ENCODE peak calls at places on chromosomes 6 and 20, in seven cellular contexts. K, U, H, E, F, W and P are unnamed samples.

GRCh38 chr6:105831321-105831720 is 254.8 kb upstream of the PRDM1 start:
- DNase-seq in K (no peak), U (peak; percentile 37), H (no peak), E (no peak), F (no peak), W (no peak), P (no peak)

GRCh38 chr6:217048-217659 is 75.1 kb upstream of the DUSP22 start:
- DNase-seq in K (no peak), U (no peak), H (no peak), E (peak; percentile 36), F (peak; percentile 87), W (no peak), P (peak; percentile 72)

GRCh38 chr6:39818695-39819094 is 26.5 kb downstream of the DAAM2 start:
- DNase-seq in K (peak; percentile 24), U (peak; percentile 71), H (peak; percentile 21), E (no peak), F (no peak), W (no peak), P (no peak)

GRCh38 chr6:109623288-109623687 is 67.7 kb downstream of the AK9 start:
- DNase-seq in K (no peak), U (no peak), H (no peak), E (no peak), F (no peak), W (no peak), P (no peak)

GRCh38 chr6:39051399-39052122 is 3.0 kb downstream of the GLP1R start:
- DNase-seq in K (no peak), U (no peak), H (no peak), E (no peak), F (no peak), W (no peak), P (no peak)

GRCh38 chr20:34129518-34130162 is 17.6 kb upstream of the EIF2S2 start:
- DNase-seq in K (peak; percentile 73), U (peak; percentile 78), H (peak; percentile 59), E (no peak), F (peak; percentile 65), W (peak; percentile 75), P (peak; percentile 84)

GRCh38 chr6:158707826-158708225 is 58.0 kb downstream of the SYTL3 start:
- DNase-seq in K (no peak), U (no peak), H (no peak), E (no peak), F (no peak), W (no peak), P (peak; percentile 37)

GRCh38 chr6:100761841-100762240 is 119.3 kb downstream of the ASCC3 start:
- DNase-seq in K (peak; percentile 46), U (no peak), H (no peak), E (no peak), F (no peak), W (no peak), P (no peak)

GRCh38 chr6:77456531-77457248 is 6.6 kb downstream of the HTR1B start:
- DNase-seq in K (peak; percentile 100), U (peak; percentile 98), H (peak; percentile 76), E (no peak), F (peak; percentile 40), W (no peak), P (peak; percentile 91)

GRCh38 chr6:7315684-7316366 is 2.8 kb upstream of the SSR1 start:
- DNase-seq in K (no peak), U (no peak), H (no peak), E (no peak), F (no peak), W (no peak), P (no peak)

GRCh38 chr6:53201270-53201669 is 52.6 kb upstream of the GCM1 start:
- DNase-seq in K (no peak), U (no peak), H (no peak), E (no peak), F (no peak), W (no peak), P (no peak)

GRCh38 chr6:3193102-3193837 is 34.2 kb downstream of the TUBB2B start:
- DNase-seq in K (no peak), U (no peak), H (no peak), E (no peak), F (peak; percentile 43), W (no peak), P (peak; percentile 51)

GRCh38 chr6:158008894-158009891 is 27.5 kb downstream of the SYNJ2 start:
- DNase-seq in K (peak; percentile 75), U (peak; percentile 89), H (no peak), E (no peak), F (no peak), W (no peak), P (no peak)

GRCh38 chr20:15882553-15882952 is 690.7 kb downstream of the KIF16B start:
- DNase-seq in K (no peak), U (no peak), H (no peak), E (no peak), F (no peak), W (no peak), P (no peak)

GRCh38 chr6:156890627-156891300 is 113.6 kb downstream of the ARID1B start:
- DNase-seq in K (peak; percentile 13), U (peak; percentile 46), H (no peak), E (no peak), F (no peak), W (no peak), P (no peak)

GRCh38 chr6:161496941-161497340 is 223.1 kb upstream of the AGPAT4 start:
- DNase-seq in K (no peak), U (no peak), H (no peak), E (no peak), F (peak; percentile 50), W (no peak), P (peak; percentile 35)

GRCh38 chr6:373031-373430 is 18.5 kb upstream of the IRF4 start:
- DNase-seq in K (no peak), U (no peak), H (no peak), E (no peak), F (no peak), W (no peak), P (no peak)

GRCh38 chr20:20367681-20368413 is at the start of gene INSM1:
- DNase-seq in K (no peak), U (no peak), H (no peak), E (no peak), F (peak; percentile 80), W (peak; percentile 73), P (peak; percentile 40)

GRCh38 chr6:636488-636887 is 20.4 kb downstream of the HUS1B start:
- DNase-seq in K (peak; percentile 39), U (no peak), H (no peak), E (no peak), F (no peak), W (no peak), P (no peak)

GRCh38 chr6:150334790-150335783 is 33.7 kb upstream of the IYD start:
- DNase-seq in K (peak; percentile 82), U (peak; percentile 67), H (peak; percentile 38), E (no peak), F (peak; percentile 46), W (peak; percentile 56), P (peak; percentile 65)

GRCh38 chr6:147166360-147166944 is 37.8 kb upstream of the STXBP5 start:
- DNase-seq in K (peak; percentile 18), U (peak; percentile 30), H (no peak), E (no peak), F (no peak), W (no peak), P (peak; percentile 85)

GRCh38 chr6:105522626-105523322 is 119.9 kb upstream of the PREP start:
- DNase-seq in K (peak; percentile 58), U (peak; percentile 35), H (no peak), E (no peak), F (no peak), W (no peak), P (peak; percentile 15)

DNA sequence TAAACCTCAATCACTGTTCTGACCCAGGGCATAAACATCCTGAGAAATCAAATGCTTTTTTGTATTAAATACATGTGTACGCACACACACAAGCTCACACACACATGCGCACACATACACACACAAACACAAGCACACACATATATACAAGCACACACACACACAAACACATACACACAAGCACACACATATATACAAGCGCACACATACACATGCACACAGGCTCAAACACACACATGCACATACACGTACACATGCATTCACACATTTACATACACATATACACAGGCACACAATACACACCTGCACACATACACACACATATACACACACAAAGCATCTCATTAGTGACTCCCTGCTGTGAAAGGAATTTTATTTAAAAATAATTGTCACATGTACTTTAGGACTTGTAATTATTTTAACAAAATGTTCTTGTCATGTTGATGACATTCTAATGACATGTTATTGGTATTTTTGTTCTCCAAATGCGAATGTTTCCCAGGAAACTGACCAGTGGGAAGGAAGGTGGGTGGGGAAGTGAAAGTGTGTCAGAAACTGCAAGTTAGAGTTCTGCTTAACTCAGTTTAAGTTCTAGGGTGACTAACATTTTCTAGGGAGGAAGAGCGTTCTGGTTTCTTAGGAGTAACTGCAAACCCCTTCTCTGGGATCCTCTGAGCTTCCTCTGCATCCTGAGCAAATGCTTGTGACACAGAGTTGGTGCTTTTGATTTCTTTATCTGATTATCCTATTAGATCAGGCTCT is 113.9 kb upstream of the ZNF217 start:
- DNase-seq in K (peak; percentile 66), U (peak; percentile 65), H (no peak), E (no peak), F (no peak), W (no peak), P (no peak)
- H3K18ac ChIP-seq in K (peak overlapping the region; percentile 71), U (peak overlapping the region; percentile 17), H (no peak overlapping the region), E (peak overlapping the region; percentile 62), F (no peak overlapping the region), W (no peak overlapping the region), P (no peak overlapping the region)

GRCh38 chr20:40390654-40391053 is 298.4 kb downstream of the MAFB start:
- DNase-seq in K (no peak), U (no peak), H (no peak), E (peak; percentile 21), F (no peak), W (no peak), P (peak; percentile 61)
- H3K18ac ChIP-seq in K (no peak overlapping the region), U (no peak overlapping the region), H (no peak overlapping the region), E (no peak overlapping the region), F (no peak overlapping the region), W (no peak overlapping the region), P (no peak overlapping the region)

DNA sequence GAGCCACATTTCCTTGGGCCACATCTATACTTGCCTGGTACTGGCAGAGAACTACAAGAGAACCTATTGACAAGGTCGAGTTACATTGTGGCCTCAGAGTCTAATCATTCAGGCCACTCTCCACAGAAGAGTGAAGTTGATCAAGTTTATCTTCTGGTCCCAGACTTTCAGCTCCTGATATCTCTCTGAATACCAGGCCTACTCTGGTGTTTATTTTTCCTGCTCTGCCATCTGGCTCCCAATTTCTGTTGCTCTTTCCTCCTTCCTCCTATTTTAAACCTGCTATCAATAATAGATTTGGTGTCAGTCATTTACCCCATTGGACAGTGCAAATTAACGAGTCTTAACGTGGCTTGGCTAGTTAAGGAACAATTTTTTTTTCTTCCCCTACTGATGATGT is 46.6 kb downstream of the SCGN start:
- DNase-seq in K (no peak), U (no peak), H (no peak), E (no peak), F (no peak), W (no peak), P (peak; percentile 29)
- H3K18ac ChIP-seq in K (no peak overlapping the region), U (no peak overlapping the region), H (no peak overlapping the region), E (no peak overlapping the region), F (no peak overlapping the region), W (no peak overlapping the region), P (no peak overlapping the region)

GRCh38 chr6:111147440-111147839 is 60.1 kb downstream of the SLC16A10 start:
- DNase-seq in K (no peak), U (no peak), H (no peak), E (no peak), F (no peak), W (no peak), P (no peak)
- H3K18ac ChIP-seq in K (no peak overlapping the region), U (no peak overlapping the region), H (no peak overlapping the region), E (no peak overlapping the region), F (no peak overlapping the region), W (no peak overlapping the region), P (no peak overlapping the region)